ENCODE peak calls at places on chromosomes 6 and 20, in ten cellular contexts. F is hepatocyte; N is thoracic aorta; D is psoas muscle; S is heart left ventricle; R is GM23248; J is CD8-positive, alpha-beta T cell; G is OCI-LY7; H is small intestine; U is cardiac muscle cell. P is an unnamed sample. For H3K4me1, the result is how much of the 10 kb centered on the place peaks cover.

GRCh38 chr20:1637226-1637625 is 17.4 kb upstream of the SIRPB1 start:
- DNase-seq in J (no peak), H (no peak), S (no peak), N (no peak), G (no peak), R (no peak), F (no peak), U (no peak), D (no peak), P (no peak)

GRCh38 chr6:21595951-21596378 is 2.4 kb downstream of the SOX4 start:
- DNase-seq in F (no peak), N (no peak), H (no peak), U (no peak), S (peak), R (peak), D (peak), G (no peak), J (no peak), P (no peak)

GRCh38 chr6:161393839-161394364 is 120.0 kb upstream of the AGPAT4 start:
- DNase-seq in G (peak), F (peak), S (peak), N (no peak), D (no peak), H (peak), J (no peak), R (peak), U (peak), P (peak)

GRCh38 chr6:101402618-101403002 is 9.1 kb downstream of the GRIK2 start:
- DNase-seq in U (no peak), R (peak), H (no peak), G (no peak), S (no peak), N (no peak), J (no peak), D (no peak), F (peak), P (no peak)

GRCh38 chr6:73610444-73611275 is 43.1 kb downstream of the SLC17A5 start:
- DNase-seq in H (peak), U (peak), D (no peak), R (peak), J (no peak), S (no peak), F (peak), G (peak), N (no peak), P (peak)

GRCh38 chr6:27081931-27082330 is 165.6 kb upstream of the PRSS16 start:
- DNase-seq in R (no peak), D (no peak), F (no peak), N (no peak), S (no peak), G (no peak), J (no peak), U (no peak), H (no peak), P (no peak)

GRCh38 chr6:128487746-128488145 is 32.7 kb downstream of the PTPRK start:
- DNase-seq in J (no peak), G (no peak), D (no peak), U (peak), H (no peak), F (no peak), S (no peak), R (peak), N (no peak), P (peak)

GRCh38 chr6:33620584-33621395 is at the start of gene ITPR3:
- DNase-seq in S (peak), U (peak), H (peak), R (peak), J (peak), G (peak), D (peak), N (no peak), F (peak), P (peak)

GRCh38 chr20:41123636-41124035 is 13.7 kb upstream of the PLCG1 start:
- DNase-seq in H (no peak), F (no peak), R (no peak), J (no peak), S (no peak), D (no peak), G (no peak), N (no peak), U (no peak), P (no peak)

GRCh38 chr6:104566411-104566810 is 293.3 kb downstream of the HACE1 start:
- DNase-seq in F (no peak), H (no peak), D (no peak), N (no peak), S (no peak), R (peak), U (no peak), G (no peak), J (no peak), P (peak)

GRCh38 chr6:33632603-33633039 is 11.5 kb downstream of the ITPR3 start:
- DNase-seq in D (peak), G (peak), H (peak), U (peak), F (peak), N (no peak), J (peak), S (no peak), R (peak), P (peak)

GRCh38 chr6:105452924-105453756 is 50.3 kb upstream of the PREP start:
- DNase-seq in J (peak), G (peak), R (no peak), U (no peak), H (peak), N (no peak), D (no peak), F (no peak), S (no peak), P (no peak)

GRCh38 chr20:53752583-53752970 is 158.9 kb upstream of the ZNF217 start:
- DNase-seq in D (no peak), U (no peak), H (no peak), S (no peak), R (no peak), N (no peak), F (no peak), J (no peak), G (no peak), P (no peak)

GRCh38 chr6:39834278-39834677 is 42.1 kb downstream of the DAAM2 start:
- DNase-seq in G (no peak), R (no peak), D (no peak), U (no peak), F (no peak), J (no peak), N (no peak), S (no peak), H (no peak), P (no peak)

GRCh38 chr6:23736577-23736976 is 389.4 kb upstream of the NRSN1 start:
- DNase-seq in H (no peak), J (no peak), D (no peak), N (no peak), R (no peak), U (no peak), S (no peak), F (no peak), G (no peak), P (no peak)

GRCh38 chr6:45703041-45703739 is 312.5 kb downstream of the CLIC5 start:
- DNase-seq in U (no peak), D (no peak), H (no peak), F (no peak), G (no peak), N (no peak), S (no peak), J (no peak), R (peak), P (peak)

GRCh38 chr6:38638941-38639497 is 710 bp downstream of the BTBD9 start:
- DNase-seq in N (peak), G (peak), J (peak), H (peak), F (peak), D (peak), U (peak), S (peak), R (peak), P (peak)

GRCh38 chr20:25858495-25859425 is 162.1 kb upstream of the ZNF337 start:
- DNase-seq in J (no peak), D (no peak), S (no peak), F (no peak), U (no peak), H (no peak), G (no peak), N (no peak), R (no peak), P (no peak)

GRCh38 chr20:64010711-64011237 is 25.2 kb upstream of the C20orf204 start:
- DNase-seq in H (no peak), F (no peak), R (peak), D (no peak), G (no peak), U (no peak), J (no peak), N (no peak), S (no peak), P (no peak)

GRCh38 chr20:35018578-35019371 is 63.1 kb downstream of the MYH7B start:
- DNase-seq in S (no peak), N (no peak), J (no peak), U (peak), F (no peak), R (peak), G (no peak), H (no peak), D (no peak), P (no peak)

GRCh38 chr20:1273366-1273765 is 7.3 kb downstream of the SNPH start:
- DNase-seq in F (no peak), N (no peak), R (no peak), H (no peak), S (no peak), D (no peak), J (no peak), U (no peak), G (no peak), P (no peak)

GRCh38 chr6:15474196-15474595 is 188.6 kb downstream of the DTNBP1 start:
- DNase-seq in N (no peak), J (no peak), R (peak), H (no peak), S (no peak), G (no peak), U (peak), F (no peak), D (no peak), P (peak)

GRCh38 chr20:24164360-24164759 is 175.8 kb upstream of the GGTLC1 start:
- DNase-seq in N (no peak), U (peak), F (no peak), J (no peak), S (no peak), R (peak), D (no peak), H (no peak), G (peak), P (peak)

GRCh38 chr6:88358846-88359245 is 192.7 kb upstream of the CNR1 start:
- DNase-seq in N (no peak), U (peak), G (no peak), D (no peak), H (no peak), J (no peak), S (no peak), R (peak), F (no peak), P (peak)

GRCh38 chr6:79946773-79947190 is 571 bp downstream of the ELOVL4 start:
- DNase-seq in N (no peak), F (peak), G (no peak), D (no peak), R (peak), H (no peak), S (no peak), J (no peak), U (peak), P (peak)

GRCh38 chr6:8080338-8081151 is 16.4 kb upstream of the BLOC1S5 start:
- DNase-seq in F (peak), S (no peak), N (no peak), J (no peak), G (no peak), R (peak), D (no peak), H (peak), U (peak), P (peak)

GRCh38 chr6:96877151-96877550 is 20.5 kb downstream of the NDUFAF4 start:
- DNase-seq in H (no peak), G (no peak), D (no peak), J (no peak), R (no peak), N (no peak), F (no peak), S (no peak), U (no peak), P (no peak)

GRCh38 chr6:84967389-84967788 is 203.0 kb upstream of the TBX18 start:
- DNase-seq in G (peak), S (no peak), H (peak), D (no peak), J (no peak), R (peak), N (no peak), U (peak), F (peak), P (peak)

GRCh38 chr20:35801865-35802264 is 30.1 kb downstream of the PHF20 start:
- DNase-seq in R (no peak), F (no peak), G (no peak), S (no peak), N (no peak), U (no peak), J (no peak), H (no peak), D (no peak), P (no peak)

GRCh38 chr20:38725959-38726848 is 1.9 kb downstream of the SLC32A1 start:
- DNase-seq in D (no peak), N (no peak), G (no peak), J (no peak), S (peak), U (peak), F (peak), H (no peak), R (no peak), P (no peak)

GRCh38 chr20:38723069-38723981 is 961 bp upstream of the SLC32A1 start:
- DNase-seq in S (no peak), N (no peak), H (no peak), D (no peak), F (no peak), J (no peak), G (no peak), R (peak), U (peak), P (peak)

GRCh38 chr20:38723982-38724602 is at the start of gene SLC32A1:
- DNase-seq in H (no peak), U (no peak), D (no peak), G (no peak), R (no peak), S (no peak), N (no peak), J (no peak), F (peak), P (no peak)

GRCh38 chr20:38725458-38725958 is 1.2 kb downstream of the SLC32A1 start:
- DNase-seq in J (no peak), S (no peak), R (no peak), F (no peak), H (no peak), D (no peak), G (no peak), N (no peak), U (no peak), P (no peak)

DNA sequence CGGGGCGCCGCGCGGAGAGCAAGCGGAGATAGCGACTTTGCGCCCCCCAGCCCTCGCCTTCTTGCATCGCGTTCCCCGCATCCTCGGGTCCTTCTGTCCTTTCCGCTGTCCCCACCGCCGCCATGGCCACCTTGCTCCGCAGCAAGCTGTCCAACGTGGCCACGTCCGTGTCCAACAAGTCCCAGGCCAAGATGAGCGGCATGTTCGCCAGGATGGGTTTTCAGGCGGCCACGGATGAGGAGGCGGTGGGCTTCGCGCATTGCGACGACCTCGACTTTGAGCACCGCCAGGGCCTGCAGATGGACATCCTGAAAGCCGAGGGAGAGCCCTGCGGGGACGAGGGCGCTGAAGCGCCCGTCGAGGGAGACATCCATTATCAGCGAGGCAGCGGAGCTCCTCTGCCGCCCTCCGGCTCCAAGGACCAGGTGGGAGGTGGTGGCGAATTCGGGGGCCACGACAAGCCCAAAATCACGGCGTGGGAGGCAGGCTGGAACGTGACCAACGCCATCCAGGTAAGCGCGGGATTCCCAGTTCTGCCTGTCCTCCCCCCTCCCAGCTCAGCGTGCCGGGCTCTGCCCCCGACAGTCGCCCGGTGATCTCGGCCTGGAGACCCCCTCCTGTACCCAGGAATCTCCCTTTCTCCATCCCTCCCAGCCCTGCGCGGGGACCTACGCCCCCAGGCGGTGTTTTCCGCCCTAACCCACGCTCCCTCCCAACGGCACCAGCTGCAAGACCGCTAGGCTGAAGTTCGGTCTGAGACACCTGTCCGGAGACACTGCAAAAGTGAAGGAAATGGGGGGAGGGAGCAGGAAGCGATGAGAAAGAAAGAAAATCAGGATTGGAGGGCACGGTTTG is 544 bp downstream of the SLC32A1 start:
- DNase-seq in U (no peak), D (no peak), R (no peak), F (no peak), J (no peak), S (no peak), G (peak), N (no peak), H (no peak), P (no peak)
- H3K4me3 ChIP-seq in U (peak), D (no peak), R (no peak), F (no peak), J (no peak), S (no peak), G (peak), N (no peak), H (no peak), P (no peak)

DNA sequence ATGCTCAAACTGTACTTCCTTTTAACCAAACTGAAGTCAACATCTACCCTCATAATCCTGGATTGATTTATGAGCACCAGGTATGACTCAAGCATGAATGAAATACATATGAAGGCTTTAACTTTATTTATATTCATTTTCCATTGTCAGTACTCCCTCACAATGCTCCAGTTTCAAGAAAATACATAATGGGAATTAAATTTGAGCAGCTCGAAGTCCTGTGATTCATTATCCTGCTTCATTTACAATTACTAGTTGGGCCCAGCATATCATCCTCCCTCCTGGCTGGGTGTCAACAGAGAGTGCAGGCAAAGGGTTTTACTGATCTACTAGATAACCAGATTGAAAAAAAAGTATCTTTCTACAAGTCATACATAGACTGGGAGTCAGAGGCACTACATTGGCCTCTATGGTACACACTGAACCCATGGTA is 10.1 kb downstream of the SAMHD1 start:
- DNase-seq in S (no peak), D (no peak), U (peak), F (no peak), G (no peak), R (peak), H (peak), J (no peak), N (no peak), P (no peak)
- H3K4me1 ChIP-seq in S (half or more), D (under half), U (under half), F (under half), G (under half), R (under half), H (under half), J (half or more), N (half or more), P (under half)

DNA sequence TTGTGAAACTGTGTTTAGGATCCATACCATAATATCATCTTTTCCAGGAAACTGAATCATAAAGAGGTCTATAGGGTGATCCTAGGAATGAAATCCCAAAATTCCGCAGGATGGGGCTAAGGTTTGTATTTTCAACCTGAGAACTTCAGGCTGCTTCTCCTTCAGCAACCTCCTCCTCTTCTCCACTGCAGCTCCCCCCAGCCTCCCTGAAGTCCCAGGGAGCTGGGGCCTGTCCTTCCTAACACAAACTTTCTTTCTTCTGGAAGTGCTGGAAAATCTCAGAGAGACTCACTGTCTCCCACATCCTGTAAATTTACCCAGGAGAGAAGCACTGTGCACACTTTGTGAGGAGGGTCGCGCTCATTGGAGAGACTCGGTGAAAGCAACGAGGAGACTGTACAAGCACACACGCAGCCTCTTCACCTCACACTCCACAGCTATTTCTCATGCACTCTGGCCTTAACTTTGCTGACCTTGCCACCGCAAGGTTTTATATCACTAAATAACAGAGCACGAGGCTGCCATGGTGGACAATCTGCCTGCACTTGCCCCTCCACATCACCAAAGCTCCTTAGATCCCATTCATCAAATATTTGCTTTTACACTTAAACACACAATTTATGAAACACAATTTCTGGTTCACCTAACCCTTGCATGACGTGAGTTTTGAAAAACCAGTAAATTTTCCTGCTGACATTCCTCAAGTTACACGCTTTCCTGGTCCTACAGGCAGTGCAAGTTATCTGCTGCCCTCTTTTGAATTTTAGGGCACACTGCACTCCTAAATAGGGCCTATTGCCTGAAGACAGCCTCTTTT is 14.3 kb downstream of the ID4 start:
- DNase-seq in N (no peak), D (no peak), J (no peak), F (peak), G (peak), R (peak), S (no peak), U (peak), H (peak), P (peak)
- H3K27ac ChIP-seq in N (peak), D (no peak), J (no peak), F (peak), G (no peak), R (no peak), S (peak), U (peak), H (peak), P (no peak)

GRCh38 chr6:149476789-149477455 is 7.9 kb downstream of the ZC3H12D start:
- DNase-seq in U (no peak), J (no peak), G (no peak), N (no peak), F (no peak), D (no peak), H (no peak), R (no peak), S (no peak), P (no peak)
- H3K4me3 ChIP-seq in U (no peak), J (no peak), G (no peak), N (no peak), F (no peak), D (no peak), H (no peak), R (no peak), S (no peak), P (no peak)

GRCh38 chr20:44894959-44895358 is 9.5 kb downstream of the YWHAB start:
- DNase-seq in R (no peak), U (no peak), F (no peak), G (no peak), J (no peak), D (no peak), S (no peak), H (no peak), N (no peak), P (no peak)
- H3K4me1 ChIP-seq in R (under half), U (under half), F (under half), G (under half), J (half or more), D (under half), S (half or more), H (under half), N (half or more), P (under half)